ENCODE peak calls at places on chromosome 22, in five cellular contexts. Y, W, I, A and B are unnamed samples.

GRCh38 chr22:30891781-30892180 is 76.8 kb downstream of the MORC2 start:
- DNase-seq in W (no peak), Y (no peak), A (no peak), I (no peak), B (no peak)

GRCh38 chr22:32564170-32565001 is 89.8 kb downstream of the FBXO7 start:
- DNase-seq in A (no peak), W (no peak), I (no peak), Y (no peak), B (no peak)

GRCh38 chr22:35517207-35517606 is 23.4 kb upstream of the RASD2 start:
- DNase-seq in I (no peak), Y (no peak), W (no peak), A (no peak), B (no peak)

GRCh38 chr22:39574779-39575551 is 4.4 kb downstream of the CACNA1I start:
- DNase-seq in W (no peak), A (no peak), Y (no peak), I (peak), B (no peak)

GRCh38 chr22:44443641-44444235 is 54.3 kb downstream of the RTL6 start:
- DNase-seq in Y (no peak), W (no peak), I (no peak), A (no peak), B (no peak)

GRCh38 chr22:45968751-45969413 is 8.1 kb downstream of the WNT7B start:
- DNase-seq in I (no peak), A (no peak), W (no peak), Y (no peak), B (no peak)

GRCh38 chr22:20039683-20040325 is 18.9 kb downstream of the TANGO2 start:
- DNase-seq in I (no peak), Y (no peak), A (no peak), W (no peak), B (no peak)

GRCh38 chr22:24169439-24170058 is 11.7 kb upstream of the SUSD2 start:
- DNase-seq in Y (no peak), I (no peak), W (no peak), A (no peak), B (no peak)

GRCh38 chr22:26707090-26707489 is 49.7 kb downstream of the MIAT start:
- DNase-seq in W (no peak), I (no peak), Y (no peak), A (no peak), B (no peak)